ENCODE peak calls at places on chromosome 13, in five cellular contexts. U, G, W, D and X are unnamed samples.

GRCh38 chr13:74035881-74036280 is 98.3 kb downstream of the KLF12 start:
- DNase-seq in D (no peak), W (peak), U (no peak), G (no peak), X (no peak)

GRCh38 chr13:28792992-28793391 is 27.1 kb upstream of the MTUS2 start:
- DNase-seq in D (no peak), U (peak), W (peak), G (no peak), X (peak)

GRCh38 chr13:51925865-51926527 is 64.2 kb downstream of the CCDC70 start:
- DNase-seq in U (no peak), W (peak), D (no peak), G (no peak), X (no peak)

GRCh38 chr13:112113355-112113754 is 46.4 kb downstream of the SOX1 start:
- DNase-seq in U (no peak), W (no peak), D (peak), G (no peak), X (no peak)

GRCh38 chr13:113771709-113772331 is 12.8 kb downstream of the TMEM255B start:
- DNase-seq in D (no peak), G (no peak), U (no peak), W (no peak), X (no peak)

GRCh38 chr13:78420814-78421213 is 182.5 kb downstream of the POU4F1 start:
- DNase-seq in D (no peak), U (no peak), G (no peak), W (no peak), X (no peak)

GRCh38 chr13:22800726-22801401 is 379.9 kb upstream of the SGCG start:
- DNase-seq in U (peak), D (no peak), W (no peak), G (no peak), X (peak)

GRCh38 chr13:99399623-99399974 is 92.4 kb upstream of the GPR183 start:
- DNase-seq in G (no peak), D (no peak), U (no peak), W (no peak), X (no peak)